ENCODE peak calls at places on chromosome 9, in eight cellular contexts. F, D, X, N, C, O, A and Q are unnamed samples.

GRCh38 chr9:77013932-77014596 is 5.4 kb upstream of the FOXB2 start:
- DNase-seq in F (no peak), D (no peak), X (no peak), N (no peak), C (no peak), O (no peak), A (no peak), Q (no peak)

GRCh38 chr9:69945671-69946141 is 97.9 kb upstream of the MAMDC2 start:
- DNase-seq in F (peak), D (peak), X (peak), N (no peak), C (peak), O (peak), A (peak), Q (no peak)

GRCh38 chr9:120723547-120723946 is 9.3 kb upstream of the MEGF9 start:
- DNase-seq in F (no peak), D (no peak), X (no peak), N (no peak), C (no peak), O (no peak), A (peak), Q (no peak)

GRCh38 chr9:128917151-128917849 is 3.5 kb upstream of the PHYHD1 start:
- DNase-seq in F (peak), D (peak), X (peak), N (no peak), C (peak), O (no peak), A (peak), Q (peak)

GRCh38 chr9:101414839-101415238 is 16.2 kb downstream of the ZNF189 start:
- DNase-seq in F (no peak), D (no peak), X (no peak), N (no peak), C (no peak), O (no peak), A (no peak), Q (no peak)

GRCh38 chr9:76699966-76700365 is 64.3 kb upstream of the PCA3 start:
- DNase-seq in F (no peak), D (no peak), X (no peak), N (no peak), C (no peak), O (no peak), A (peak), Q (no peak)

GRCh38 chr9:16930578-16930977 is 60.1 kb upstream of the BNC2 start:
- DNase-seq in F (no peak), D (no peak), X (no peak), N (no peak), C (no peak), O (no peak), A (no peak), Q (no peak)

GRCh38 chr9:2559212-2560152 is 62.1 kb upstream of the VLDLR start:
- DNase-seq in F (peak), D (peak), X (peak), N (peak), C (peak), O (no peak), A (peak), Q (peak)

GRCh38 chr9:26768196-26768595 is 124.4 kb downstream of the CAAP1 start:
- DNase-seq in F (no peak), D (no peak), X (no peak), N (no peak), C (no peak), O (no peak), A (no peak), Q (no peak)
- H3K4me3 ChIP-seq in F (no peak), D (no peak), X (no peak), N (no peak), C (no peak), O (no peak), A (no peak), Q (no peak)

DNA sequence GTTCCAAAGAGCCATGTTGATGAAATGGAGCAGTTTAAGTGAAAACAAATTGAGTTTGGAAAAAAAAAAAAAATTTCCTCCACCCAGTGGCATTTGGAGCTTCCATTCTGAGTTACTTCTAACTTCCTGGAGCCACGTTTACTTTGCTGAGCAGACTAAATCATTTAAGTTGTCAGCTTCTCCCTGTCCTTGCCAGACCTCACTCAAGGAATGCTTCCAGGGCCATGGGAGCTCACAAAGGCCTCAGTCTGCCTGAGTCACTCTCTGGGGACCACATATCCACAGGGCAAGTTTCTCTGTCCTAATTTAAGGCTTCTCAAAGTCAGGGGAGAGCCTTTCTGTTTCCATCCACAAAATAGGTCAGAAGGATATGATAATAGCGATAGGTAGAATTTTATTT is 210.3 kb upstream of the TNC start:
- DNase-seq in F (peak), D (no peak), X (no peak), N (no peak), C (peak), O (no peak), A (peak), Q (peak)
- H3K4me3 ChIP-seq in F (no peak), D (no peak), X (no peak), N (no peak), C (no peak), O (no peak), A (no peak), Q (no peak)

GRCh38 chr9:114804504-114804903 is 1.3 kb downstream of the TNFSF15 start:
- DNase-seq in F (peak), D (no peak), X (peak), N (no peak), C (peak), O (peak), A (peak), Q (no peak)
- H3K4me3 ChIP-seq in F (no peak), D (peak), X (no peak), N (no peak), C (no peak), O (no peak), A (no peak), Q (no peak)

GRCh38 chr9:114076237-114077161 is 1.6 kb downstream of the AMBP start:
- DNase-seq in F (no peak), D (no peak), X (no peak), N (no peak), C (no peak), O (no peak), A (no peak), Q (no peak)
- H3K4me3 ChIP-seq in F (no peak), D (no peak), X (no peak), N (no peak), C (no peak), O (no peak), A (no peak), Q (no peak)

GRCh38 chr9:114371343-114371985 is 16.3 kb downstream of the AKNA start:
- DNase-seq in F (no peak), D (no peak), X (no peak), N (no peak), C (no peak), O (no peak), A (no peak), Q (no peak)
- H3K4me3 ChIP-seq in F (no peak), D (no peak), X (no peak), N (no peak), C (no peak), O (no peak), A (no peak), Q (no peak)

GRCh38 chr9:97710356-97711222 is 13.4 kb upstream of the XPA start:
- DNase-seq in F (peak), D (no peak), X (peak), N (no peak), C (no peak), O (peak), A (peak), Q (no peak)
- H3K4me3 ChIP-seq in F (no peak), D (no peak), X (no peak), N (no peak), C (no peak), O (no peak), A (no peak), Q (no peak)